ENCODE peak calls at places on chromosome 2, in four cellular contexts. B is K562, K is GM12878, V is HepG2. O is an unnamed sample.

GRCh38 chr2:233442028-233442310 is 87.7 kb downstream of the DGKD start:
- DNase-seq in V (no peak), B (no peak), K (no peak), O (no peak)

GRCh38 chr2:221494556-221494955 is 77.5 kb downstream of the EPHA4 start:
- DNase-seq in K (no peak), V (no peak), B (no peak), O (no peak)

GRCh38 chr2:160968183-160968582 is 192.0 kb upstream of the TANK start:
- DNase-seq in B (no peak), V (no peak), K (no peak), O (no peak)

GRCh38 chr2:62547849-62548248 is 41.9 kb upstream of the TMEM17 start:
- DNase-seq in B (no peak), V (no peak), K (no peak), O (no peak)

GRCh38 chr2:16726577-16726976 is 60.9 kb upstream of the CYRIA start:
- DNase-seq in B (no peak), K (no peak), V (no peak), O (no peak)

GRCh38 chr2:41136966-41137494 is 685.1 kb upstream of the SLC8A1 start:
- DNase-seq in V (no peak), K (no peak), B (no peak), O (no peak)

GRCh38 chr2:190121971-190122370 is 59.4 kb upstream of the MSTN start:
- DNase-seq in V (peak), B (peak), K (peak), O (peak)

GRCh38 chr2:47205576-47206141 is 50.6 kb upstream of the STPG4 start:
- DNase-seq in B (peak), V (no peak), K (no peak), O (no peak)

GRCh38 chr2:36329251-36329650 is 26.3 kb upstream of the CRIM1 start:
- DNase-seq in V (no peak), B (no peak), K (no peak), O (no peak)

GRCh38 chr2:227455200-227455599 is 16.8 kb upstream of the AGFG1 start:
- DNase-seq in V (no peak), B (no peak), K (no peak), O (no peak)

GRCh38 chr2:212548459-212548815 is 9.8 kb upstream of the ERBB4 start:
- DNase-seq in V (peak), K (no peak), B (no peak), O (peak)

GRCh38 chr2:174666786-174667369 is 69.3 kb upstream of the WIPF1 start:
- DNase-seq in B (no peak), K (no peak), V (no peak), O (no peak)

GRCh38 chr2:119267604-119268003 is 44.0 kb downstream of the STEAP3 start:
- DNase-seq in V (no peak), K (no peak), B (peak), O (no peak)

GRCh38 chr2:172103471-172104292 is 982 bp upstream of the DLX2 start:
- DNase-seq in K (peak), B (peak), V (peak), O (peak)

GRCh38 chr2:46117994-46118393 is 179.2 kb upstream of the EPAS1 start:
- DNase-seq in B (no peak), K (no peak), V (no peak), O (no peak)

GRCh38 chr2:55771612-55772011 is 78.0 kb upstream of the PNPT1 start:
- DNase-seq in K (no peak), V (peak), B (peak), O (no peak)

GRCh38 chr2:63861220-63861822 is 19.6 kb downstream of the UGP2 start:
- DNase-seq in K (no peak), B (peak), V (peak), O (peak)

GRCh38 chr2:136381722-136382633 is 264.0 kb upstream of the CXCR4 start:
- DNase-seq in K (peak), B (no peak), V (no peak), O (no peak)

GRCh38 chr2:3112553-3112952 is 265.1 kb downstream of the EIPR1 start:
- DNase-seq in V (no peak), B (no peak), K (no peak), O (no peak)

GRCh38 chr2:236538242-236538641 is 31.4 kb upstream of the ACKR3 start:
- DNase-seq in V (no peak), K (no peak), B (no peak), O (no peak)

GRCh38 chr2:72155737-72156136 is 8.1 kb upstream of the CYP26B1 start:
- DNase-seq in B (no peak), V (no peak), K (no peak), O (no peak)

GRCh38 chr2:63163231-63163845 is 112.7 kb downstream of the OTX1 start:
- DNase-seq in V (no peak), B (no peak), K (no peak), O (peak)

GRCh38 chr2:237565974-237566373 is 400 bp upstream of the PRLH start:
- DNase-seq in K (no peak), B (no peak), V (no peak), O (no peak)

GRCh38 chr2:33240178-33240577 is 236.3 kb upstream of the RASGRP3 start:
- DNase-seq in V (peak), B (no peak), K (no peak), O (no peak)

GRCh38 chr2:52919668-52920067 is 847.9 kb upstream of the CHAC2 start:
- DNase-seq in K (no peak), B (no peak), V (no peak), O (no peak)

GRCh38 chr2:227871375-227871788 is at the start of gene DAW1:
- DNase-seq in B (peak), V (peak), K (no peak), O (peak)

GRCh38 chr2:103363639-103364038 is 601.8 kb downstream of the TMEM182 start:
- DNase-seq in K (no peak), B (no peak), V (no peak), O (no peak)

GRCh38 chr2:27583390-27583915 is 611 bp downstream of the ZNF512 start:
- DNase-seq in V (no peak), K (no peak), B (peak), O (no peak)

GRCh38 chr2:36433311-36434217 is 78.0 kb downstream of the CRIM1 start:
- DNase-seq in K (no peak), B (no peak), V (peak), O (no peak)

GRCh38 chr2:126317797-126318431 is 338.0 kb upstream of the GYPC start:
- DNase-seq in K (no peak), B (peak), V (no peak), O (no peak)

GRCh38 chr2:56008661-56009411 is 85.3 kb upstream of the EFEMP1 start:
- DNase-seq in K (no peak), B (no peak), V (no peak), O (no peak)

GRCh38 chr2:226904592-226904991 is 68.7 kb downstream of the RHBDD1 start:
- DNase-seq in K (no peak), B (no peak), V (no peak), O (no peak)

GRCh38 chr2:126881591-126881990 is 17.1 kb upstream of the TEX51 start:
- DNase-seq in B (no peak), K (no peak), V (no peak), O (no peak)

GRCh38 chr2:9247177-9247576 is 40.6 kb downstream of the ASAP2 start:
- DNase-seq in K (no peak), V (no peak), B (no peak), O (no peak)

GRCh38 chr2:109020217-109020637 is 31.2 kb upstream of the EDAR start:
- DNase-seq in K (no peak), V (peak), B (no peak), O (no peak)

GRCh38 chr2:213317929-213318328 is 33.7 kb downstream of the SPAG16 start:
- DNase-seq in B (no peak), V (no peak), K (no peak), O (no peak)

GRCh38 chr2:221521261-221521845 is 50.8 kb downstream of the EPHA4 start:
- DNase-seq in B (no peak), V (no peak), K (no peak), O (no peak)

GRCh38 chr2:200640171-200640570 is 54.4 kb downstream of the AOX1 start:
- DNase-seq in V (no peak), B (no peak), K (no peak), O (no peak)

DNA sequence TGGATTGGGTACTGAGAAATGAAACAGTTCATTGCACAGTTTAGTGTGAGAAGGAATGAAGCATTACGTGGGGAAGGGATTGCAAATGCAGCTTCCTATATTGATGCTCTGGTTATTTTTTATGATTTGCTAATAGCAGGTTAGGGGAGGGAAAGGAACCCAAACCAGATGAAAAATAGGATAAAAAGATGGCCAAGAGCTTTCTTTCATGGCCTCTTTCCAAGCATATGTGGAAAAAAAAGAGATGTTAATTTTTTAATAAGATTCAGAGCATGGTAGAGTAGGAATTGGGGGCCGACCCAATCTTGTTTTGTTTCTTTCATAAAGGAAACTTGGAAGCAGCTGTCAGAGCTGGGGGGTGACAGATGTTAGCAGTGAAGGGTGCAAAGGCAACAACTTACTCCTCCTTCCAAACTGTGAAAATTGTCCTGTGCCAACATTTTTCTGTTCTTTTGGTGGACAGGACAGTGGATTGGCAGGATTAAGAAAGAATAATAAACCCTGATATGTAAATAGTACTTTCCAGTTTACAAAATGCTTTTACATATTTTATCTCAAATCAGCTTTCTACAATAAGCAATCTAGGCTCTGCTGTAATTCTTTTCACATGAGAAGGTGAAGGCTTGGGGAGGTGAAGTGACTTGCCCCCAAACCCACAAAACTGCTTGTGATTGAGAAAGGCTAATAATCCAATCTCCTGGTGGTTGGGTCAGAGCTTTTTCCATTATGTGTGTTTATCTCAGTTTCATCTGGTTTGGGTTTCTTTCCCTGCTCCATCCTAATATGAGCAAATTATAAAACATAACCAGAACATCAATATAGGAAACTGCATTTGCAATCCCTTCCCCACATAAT is 270.1 kb downstream of the ETAA1 start:
- DNase-seq in K (no peak), B (no peak), V (no peak), O (no peak)
- TF ChIP-seq BHLHE40 in K (no peak), B (no peak), V (no peak), O (no peak)

DNA sequence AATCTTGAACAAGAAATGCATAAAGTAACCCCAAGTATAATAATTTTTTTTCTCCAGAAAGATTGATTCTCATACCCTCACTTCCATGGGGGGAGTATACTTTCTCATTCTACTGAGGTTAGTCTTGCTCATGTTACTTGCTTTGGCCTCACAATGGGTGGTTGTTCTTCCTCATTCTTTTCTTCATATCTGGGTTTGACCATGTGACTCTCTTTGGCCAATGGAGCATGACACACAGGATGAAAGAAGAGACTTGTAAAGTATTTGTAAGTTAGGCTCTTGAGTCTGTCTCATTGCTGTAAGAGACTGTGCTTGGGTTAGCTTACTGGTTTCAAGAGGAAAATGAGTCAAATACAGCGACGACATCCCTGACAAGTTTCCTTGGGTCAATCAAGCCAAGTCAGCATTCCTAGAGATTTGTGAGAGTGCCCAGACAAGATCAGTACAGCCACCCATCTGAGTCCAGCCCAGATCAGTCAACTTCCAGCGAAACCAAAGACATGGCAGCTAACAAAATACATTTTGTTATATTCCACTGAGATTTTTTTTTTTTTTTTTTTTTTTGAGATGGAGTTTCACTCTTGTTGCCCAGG is 970.2 kb downstream of the BCL11A start:
- DNase-seq in V (no peak), K (no peak), B (no peak), O (no peak)
- TF ChIP-seq FOXK2 in V (no peak), K (no peak), B (no peak), O (no peak)

DNA sequence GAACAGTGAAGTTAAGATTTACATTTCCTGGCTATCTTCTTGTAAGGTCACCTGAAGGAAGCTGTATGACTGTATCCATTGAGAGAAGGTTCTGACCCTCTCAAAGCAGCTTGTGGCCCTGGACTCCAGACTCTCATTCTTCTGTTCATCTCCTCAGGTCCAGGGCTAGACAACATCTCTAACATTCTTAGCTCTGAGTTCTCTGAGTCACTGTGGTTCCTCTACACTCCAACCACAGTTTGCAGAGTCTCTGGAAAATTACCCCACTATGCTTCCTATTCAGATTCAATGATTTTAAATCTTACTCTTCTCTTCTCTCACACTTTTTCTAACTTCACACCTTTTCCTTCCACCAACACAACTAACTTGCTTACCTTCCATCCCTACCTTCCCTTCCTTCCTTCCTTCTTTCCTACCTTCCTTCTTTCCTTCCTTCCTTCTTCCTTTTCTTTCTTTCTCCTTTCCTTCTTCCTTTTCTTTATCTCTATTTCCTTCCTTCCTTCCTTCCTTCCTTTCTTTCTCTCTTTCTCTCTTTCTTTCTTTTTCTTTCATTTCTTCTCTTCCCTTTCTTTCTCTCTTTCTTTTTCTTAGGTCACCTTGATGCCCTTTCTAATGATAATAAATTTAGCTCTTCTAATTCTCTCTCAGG is 824.3 kb upstream of the ZEB2 start:
- DNase-seq in B (no peak), V (no peak), K (no peak), O (no peak)
- TF ChIP-seq BHLHE40 in B (no peak), V (no peak), K (no peak), O (no peak)

GRCh38 chr2:26299488-26300092 is 46.4 kb upstream of the SELENOI start:
- DNase-seq in V (peak), B (no peak), K (peak), O (no peak)

GRCh38 chr2:26300234-26300641 is 45.7 kb upstream of the SELENOI start:
- DNase-seq in V (no peak), K (no peak), B (no peak), O (no peak)

GRCh38 chr2:26298286-26298637 is 47.7 kb upstream of the SELENOI start:
- DNase-seq in B (no peak), V (no peak), K (no peak), O (no peak)

GRCh38 chr2:26297061-26297460 is 48.9 kb upstream of the SELENOI start:
- DNase-seq in V (no peak), K (no peak), B (no peak), O (no peak)

DNA sequence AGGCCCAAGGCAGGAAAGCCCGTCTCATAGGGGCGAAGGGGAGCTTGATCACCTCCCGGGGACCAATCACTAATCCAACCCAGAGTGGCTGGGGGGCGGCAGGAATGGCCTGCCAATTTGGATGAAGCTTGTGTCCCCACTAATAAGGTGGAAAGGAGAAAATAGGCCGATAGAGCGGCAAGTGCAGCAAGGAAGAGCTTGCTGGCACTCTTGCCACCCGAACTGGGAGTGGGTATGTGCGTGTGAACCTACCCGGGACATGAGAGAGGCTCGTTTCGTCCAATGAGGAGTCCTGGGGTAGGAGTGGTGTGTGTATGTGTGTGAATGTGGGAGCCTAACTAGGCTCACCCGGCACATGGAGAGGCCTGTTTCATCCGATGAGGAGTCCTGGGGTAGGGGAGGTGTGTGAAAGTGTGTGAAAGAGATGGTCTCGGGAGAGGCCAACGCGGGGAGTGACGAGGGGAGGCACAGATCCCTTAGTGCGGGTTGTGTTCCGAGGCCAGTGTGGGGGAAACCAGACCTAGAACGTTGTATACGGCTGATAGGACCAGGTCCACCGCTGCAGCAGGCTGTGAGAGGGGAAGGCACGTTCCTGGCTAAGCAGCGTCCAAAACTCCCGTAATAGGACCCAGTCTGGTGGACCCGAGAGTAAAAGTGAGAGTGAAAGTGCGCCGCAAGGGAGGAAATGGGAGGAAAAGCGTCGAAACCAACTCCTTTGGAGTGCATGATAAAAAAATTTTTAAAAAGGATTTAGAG is 47.1 kb upstream of the SELENOI start:
- DNase-seq in V (peak), K (peak), B (no peak), O (no peak)
- TF ChIP-seq FOXK2 in V (no peak), K (no peak), B (no peak), O (no peak)

GRCh38 chr2:97688062-97688827 is 18.7 kb downstream of the C2orf92 start:
- DNase-seq in K (peak), B (no peak), V (no peak), O (no peak)
- TF ChIP-seq BHLHE40 in K (no peak), B (no peak), V (no peak), O (no peak)

DNA sequence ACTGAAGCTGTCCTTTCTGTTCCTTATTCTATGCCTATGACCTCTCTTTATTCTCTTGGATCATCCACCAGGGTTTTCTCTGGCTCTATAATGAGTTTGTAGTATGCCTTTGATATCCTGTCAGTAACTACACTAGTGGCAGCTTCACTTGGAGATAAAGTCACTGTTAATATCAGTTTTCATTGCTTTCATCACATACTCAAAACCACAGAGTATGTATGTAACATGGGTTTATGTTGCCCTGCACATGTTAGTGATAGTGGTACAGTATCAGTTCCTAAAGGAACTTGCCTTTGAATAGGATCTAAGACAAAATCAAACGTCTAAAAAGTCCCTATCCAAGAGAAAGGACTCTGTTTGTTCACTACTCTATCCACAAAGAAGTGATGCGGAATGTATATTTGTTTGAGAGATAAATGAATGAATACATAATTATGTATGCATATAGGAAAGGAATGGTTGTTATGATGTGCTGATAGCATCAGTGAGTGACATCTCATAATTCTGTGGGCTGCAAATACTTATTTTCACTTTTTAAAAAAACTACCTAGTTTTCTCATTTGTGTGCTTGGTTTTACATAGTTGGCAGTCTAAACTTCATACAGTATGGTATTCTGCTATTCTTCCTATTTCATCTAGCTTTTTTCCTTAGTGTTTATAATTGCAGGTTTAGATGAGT is 45.1 kb downstream of the TET3 start:
- DNase-seq in K (no peak), V (no peak), B (no peak), O (no peak)
- TF ChIP-seq FOXK2 in K (no peak), V (no peak), B (no peak), O (no peak)

O was measured in HEK293T.